ENCODE peak calls at places on chromosomes 12 and 14, in five cellular contexts. H is mesenchymal stem cell, I is H9, O is trophoblast cell, Y is H1. S is an unnamed sample. For H3K4me1, the result is how much of the 10 kb centered on the place peaks cover.

GRCh38 chr14:65414961-65415589 is 2.5 kb downstream of the FUT8 start:
- DNase-seq in H (peak), I (no peak), O (no peak), Y (no peak), S (no peak)

GRCh38 chr12:56338643-56339422 is at the start of gene IL23A:
- DNase-seq in H (peak), I (peak), O (peak), Y (peak), S (no peak)

GRCh38 chr14:87989613-87990299 is 3.2 kb downstream of the GALC start:
- DNase-seq in H (no peak), I (no peak), O (no peak), Y (no peak), S (no peak)

GRCh38 chr12:131229426-131230339 is 276.0 kb downstream of the ADGRD1 start:
- DNase-seq in H (no peak), I (peak), O (no peak), Y (no peak), S (no peak)

GRCh38 chr14:53381879-53382278 is 228.8 kb upstream of the DDHD1 start:
- DNase-seq in H (no peak), I (no peak), O (no peak), Y (no peak), S (no peak)

GRCh38 chr12:75862692-75863471 is 168.7 kb downstream of the PHLDA1 start:
- DNase-seq in H (peak), I (no peak), O (peak), Y (no peak), S (no peak)

GRCh38 chr12:88228720-88229119 is 86.6 kb downstream of the TMTC3 start:
- DNase-seq in H (no peak), I (no peak), O (no peak), Y (no peak), S (no peak)

GRCh38 chr12:72485017-72485701 is 213.0 kb downstream of the TRHDE start:
- DNase-seq in H (no peak), I (no peak), O (no peak), Y (no peak), S (no peak)

GRCh38 chr12:89889051-89889450 is 180.4 kb upstream of the ATP2B1 start:
- DNase-seq in H (no peak), I (no peak), O (no peak), Y (no peak), S (no peak)

GRCh38 chr12:93356214-93356613 is 21.5 kb upstream of the NUDT4 start:
- DNase-seq in H (no peak), I (no peak), O (no peak), Y (no peak), S (no peak)

GRCh38 chr12:117047810-117048584 is 51.2 kb downstream of the TESC start:
- DNase-seq in H (peak), I (no peak), O (no peak), Y (no peak), S (no peak)

GRCh38 chr12:31922341-31923062 is 36.7 kb upstream of the RESF1 start:
- DNase-seq in H (peak), I (no peak), O (no peak), Y (no peak), S (no peak)

GRCh38 chr14:50010752-50011151 is 105.6 kb downstream of the VCPKMT start:
- DNase-seq in H (no peak), I (no peak), O (no peak), Y (no peak), S (no peak)

GRCh38 chr14:46985529-46986137 is 334.1 kb upstream of the RPL10L start:
- DNase-seq in H (no peak), I (no peak), O (no peak), Y (no peak), S (no peak)

GRCh38 chr14:33847066-33847465 is 103.8 kb downstream of the EGLN3 start:
- DNase-seq in H (no peak), I (no peak), O (no peak), Y (no peak), S (no peak)

GRCh38 chr12:126676426-126676825 is 1590.5 kb upstream of the TMEM132C start:
- DNase-seq in H (no peak), I (no peak), O (no peak), Y (no peak), S (no peak)

GRCh38 chr12:124207617-124208016 is 87.3 kb upstream of the RFLNA start:
- DNase-seq in H (no peak), I (no peak), O (no peak), Y (no peak), S (no peak)

GRCh38 chr12:121611306-121611705 is 15.0 kb upstream of the ORAI1 start:
- DNase-seq in H (no peak), I (peak), O (no peak), Y (no peak), S (no peak)

GRCh38 chr14:24876996-24877395 is 173.0 kb downstream of the STXBP6 start:
- DNase-seq in H (no peak), I (no peak), O (no peak), Y (no peak), S (no peak)

GRCh38 chr12:125330645-125331341 is 265.6 kb downstream of the AACS start:
- DNase-seq in H (no peak), I (peak), O (no peak), Y (no peak), S (peak)

GRCh38 chr14:99560403-99560802 is 43.6 kb downstream of the CCDC85C start:
- DNase-seq in H (no peak), I (no peak), O (no peak), Y (no peak), S (no peak)

GRCh38 chr12:75827061-75827460 is 204.5 kb downstream of the PHLDA1 start:
- DNase-seq in H (no peak), I (no peak), O (no peak), Y (no peak), S (no peak)

GRCh38 chr12:27424631-27425230 is 21.8 kb upstream of the SMCO2 start:
- DNase-seq in H (peak), I (no peak), O (peak), Y (no peak), S (no peak)

GRCh38 chr12:107748472-107748871 is 12.5 kb downstream of the PRDM4 start:
- DNase-seq in H (peak), I (no peak), O (no peak), Y (no peak), S (no peak)

GRCh38 chr12:11832100-11832499 is 182.6 kb downstream of the ETV6 start:
- DNase-seq in H (no peak), I (no peak), O (no peak), Y (no peak), S (no peak)
- H2BK12ac ChIP-seq in H (no peak), I (no peak), O (no peak), Y (no peak), S (no peak)

GRCh38 chr12:104457746-104458644 is 1.2 kb downstream of the CHST11 start:
- DNase-seq in H (peak), I (no peak), O (peak), Y (no peak), S (no peak)
- H3K4ac ChIP-seq in H (peak), I (no peak), O (peak), Y (no peak), S (no peak)

GRCh38 chr12:6535960-6536847 is 1.9 kb downstream of the GAPDH start:
- DNase-seq in H (peak), I (no peak), O (no peak), Y (no peak), S (no peak)
- H3K4me1 ChIP-seq in H (half or more), I (under half), O (under half), Y (under half), S (under half)

DNA sequence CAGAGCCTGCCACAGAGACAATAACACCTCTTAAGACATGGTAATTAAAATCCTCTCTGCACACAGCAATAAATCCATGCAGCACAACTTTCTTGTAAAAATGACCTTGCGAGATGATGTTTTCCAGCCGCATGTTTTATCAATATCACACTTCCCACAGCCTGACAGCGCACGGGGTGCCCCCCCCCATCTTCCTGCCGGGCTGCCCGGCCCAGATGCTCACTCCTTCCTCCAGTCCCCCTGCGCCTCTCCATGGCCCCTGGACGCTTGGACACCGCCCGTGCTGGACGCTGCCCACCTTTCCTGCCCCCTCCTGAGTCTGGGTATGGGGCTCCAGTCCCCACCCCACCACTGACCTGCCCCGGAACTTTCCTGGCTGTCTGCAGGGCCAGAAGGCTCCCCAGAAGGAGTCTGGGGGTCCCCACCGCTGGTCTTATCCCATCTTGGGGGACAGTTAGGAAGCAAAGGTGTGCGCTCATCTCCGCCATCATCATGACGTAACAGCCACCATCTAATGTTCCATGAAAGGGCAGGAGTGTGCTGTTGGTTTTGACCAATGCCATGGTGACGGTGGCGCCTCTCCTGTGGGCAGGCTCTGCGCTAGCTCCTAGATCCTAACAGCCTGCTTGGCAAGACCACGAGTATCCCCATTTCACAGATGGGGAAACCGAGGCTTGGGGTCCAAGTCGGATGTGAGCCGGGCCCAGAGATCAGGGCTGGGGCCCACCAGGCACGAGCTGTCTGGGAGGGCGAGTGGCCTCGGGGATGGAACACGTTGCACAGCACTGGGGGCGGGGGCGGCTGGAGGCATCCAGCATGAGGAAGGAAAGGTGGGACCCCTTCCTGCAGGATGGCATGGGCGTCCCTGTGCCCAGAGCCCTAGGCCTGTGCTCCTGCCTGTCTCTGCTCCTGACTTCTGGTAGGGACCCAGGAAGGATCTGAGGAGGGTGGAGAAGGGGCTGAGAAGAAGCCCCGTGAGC is 183.1 kb downstream of the KIF26A start:
- DNase-seq in H (no peak), I (peak), O (no peak), Y (no peak), S (no peak)
- H2BK12ac ChIP-seq in H (no peak), I (no peak), O (no peak), Y (no peak), S (no peak)

DNA sequence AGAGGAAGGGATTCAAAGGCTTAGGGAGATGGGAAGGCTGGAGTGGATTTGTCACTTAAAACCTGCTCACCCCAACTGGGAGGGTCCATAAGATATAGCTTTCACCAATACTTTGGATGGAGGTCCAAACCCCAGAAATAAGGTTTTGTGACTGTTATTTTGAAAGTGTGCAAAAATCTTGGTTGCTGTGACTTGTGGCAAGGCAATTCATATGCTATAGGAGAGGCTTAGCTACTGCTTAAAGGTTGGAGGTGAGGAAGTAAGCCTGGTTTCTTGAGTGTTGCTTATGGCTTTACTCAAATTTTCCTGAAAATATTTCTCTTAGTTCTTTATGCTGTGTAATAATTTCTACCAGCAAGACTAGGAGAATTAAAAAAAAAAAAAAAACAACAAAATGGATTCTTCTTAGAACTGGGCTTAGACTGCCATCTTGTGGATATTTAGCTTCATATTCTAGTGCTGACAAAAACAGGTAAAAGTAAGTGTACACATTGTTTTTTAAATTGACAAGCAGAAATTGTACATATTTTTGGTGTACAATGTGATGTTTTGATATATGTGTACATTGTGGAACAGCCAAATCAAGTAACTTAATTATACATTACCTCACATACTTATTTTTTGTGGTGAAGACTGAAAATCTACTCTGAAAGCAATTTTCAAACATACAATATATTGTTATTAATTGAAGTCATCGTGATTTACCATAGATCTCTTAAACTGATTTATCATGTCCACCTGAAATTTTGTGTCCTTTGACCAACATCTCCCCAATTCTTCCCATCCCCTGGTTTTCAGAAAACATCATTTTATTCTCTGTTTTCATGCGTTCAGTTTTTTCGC is 23.0 kb downstream of the PDE6H start:
- DNase-seq in H (peak), I (no peak), O (no peak), Y (no peak), S (peak)
- H3K4ac ChIP-seq in H (peak), I (no peak), O (peak), Y (no peak), S (no peak)

GRCh38 chr12:52212701-52213540 is 20.1 kb upstream of the KRT7 start:
- DNase-seq in H (no peak), I (no peak), O (no peak), Y (no peak), S (no peak)

GRCh38 chr12:52213541-52214420 is 19.3 kb upstream of the KRT7 start:
- DNase-seq in H (peak), I (peak), O (peak), Y (peak), S (peak)

GRCh38 chr12:52210925-52211650 is 19.3 kb upstream of the KRT80 start:
- DNase-seq in H (no peak), I (no peak), O (no peak), Y (no peak), S (no peak)

GRCh38 chr12:52210186-52210924 is 18.5 kb upstream of the KRT80 start:
- DNase-seq in H (peak), I (no peak), O (no peak), Y (no peak), S (no peak)

DNA sequence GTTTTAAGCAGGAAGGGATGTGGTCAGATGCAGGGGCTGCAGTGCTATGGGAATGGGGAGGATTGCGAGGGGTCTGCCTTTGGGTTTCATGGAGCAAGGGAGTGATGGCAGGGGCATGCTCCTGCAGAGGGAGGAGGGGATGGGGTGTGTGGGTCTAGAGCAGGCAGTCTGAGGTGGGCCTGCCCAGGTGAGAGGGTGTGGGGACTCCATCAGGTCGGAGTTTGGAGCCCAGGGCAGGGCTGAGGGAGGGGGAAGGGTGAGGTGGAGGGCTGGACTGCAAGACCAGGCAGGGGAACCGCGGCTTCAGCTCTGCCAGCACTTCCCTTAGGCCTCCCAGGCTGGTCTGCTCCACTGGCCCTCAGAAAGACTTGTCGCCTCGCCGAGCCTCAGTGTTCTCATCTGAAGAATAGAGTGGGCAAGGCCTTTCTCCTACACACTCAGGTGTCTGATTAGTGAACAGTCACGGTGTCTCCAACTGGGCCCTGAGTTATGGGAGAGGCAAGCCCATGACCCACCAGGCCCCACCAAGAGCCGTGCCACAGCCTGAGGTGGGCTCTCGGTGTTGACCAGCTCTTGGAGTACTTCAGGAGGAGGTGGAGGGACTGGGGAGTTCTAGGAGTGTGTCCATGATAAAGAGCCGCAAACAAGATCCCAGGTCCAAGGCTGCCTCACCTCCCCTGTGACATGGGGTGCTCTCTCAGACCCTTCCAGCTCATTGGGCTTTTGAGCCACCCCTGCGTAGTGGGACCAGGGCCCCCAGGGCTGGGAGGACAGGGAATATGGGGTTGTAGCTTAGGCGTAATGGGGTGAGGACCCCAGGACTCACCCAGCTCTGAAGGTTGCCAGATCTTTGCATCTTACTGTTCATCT is 20.1 kb upstream of the KRT80 start:
- DNase-seq in H (no peak), I (no peak), O (no peak), Y (no peak), S (no peak)
- H3K4me1 ChIP-seq in H (under half), I (under half), O (under half), Y (under half), S (under half)

DNA sequence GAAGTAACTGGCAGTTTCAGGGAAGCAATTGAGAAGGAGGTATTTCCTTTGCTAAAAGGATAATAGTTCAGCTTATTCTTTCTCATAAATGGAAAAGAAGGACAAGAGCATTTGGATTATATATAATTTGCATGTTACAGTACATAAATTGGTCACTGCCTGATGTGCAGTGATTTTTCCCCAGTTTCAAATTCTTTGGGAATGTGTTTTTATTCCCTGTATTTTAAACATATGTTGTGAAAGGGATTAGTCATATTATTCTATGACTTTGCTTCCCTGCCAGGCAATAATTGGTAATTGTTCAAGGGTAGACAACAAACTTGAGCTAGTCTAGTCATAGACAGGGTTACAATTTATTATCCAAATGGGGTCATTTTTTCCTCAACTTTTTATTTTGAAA is 452.9 kb downstream of the AEBP2 start:
- DNase-seq in H (peak), I (no peak), O (no peak), Y (no peak), S (no peak)
- H2BK12ac ChIP-seq in H (no peak), I (no peak), O (no peak), Y (no peak), S (no peak)

GRCh38 chr12:51820721-51821422 is 27.6 kb downstream of the FIGNL2 start:
- DNase-seq in H (no peak), I (peak), O (no peak), Y (no peak), S (peak)
- H3K4ac ChIP-seq in H (no peak), I (no peak), O (no peak), Y (no peak), S (peak)

GRCh38 chr12:42483534-42483857 is 106.0 kb downstream of the PRICKLE1 start:
- DNase-seq in H (no peak), I (no peak), O (no peak), Y (no peak), S (peak)
- H3K4me1 ChIP-seq in H (under half), I (under half), O (under half), Y (under half), S (under half)

GRCh38 chr12:51360315-51360714 is 13.8 kb upstream of the CELA1 start:
- DNase-seq in H (no peak), I (no peak), O (no peak), Y (no peak), S (no peak)
- H2BK12ac ChIP-seq in H (no peak), I (no peak), O (no peak), Y (no peak), S (no peak)